ENCODE peak calls at places on chromosomes 6 and 20, in six cellular contexts. N is A549, M is WTC11, G is HepG2, I is K562, U is endothelial cell of umbilical vein. D is an unnamed sample.

GRCh38 chr20:2756056-2756611 is 44.3 kb downstream of the CPXM1 start:
- DNase-seq in M (peak), N (no peak), U (peak), I (peak), G (peak), D (peak)

GRCh38 chr6:113719056-113719455 is 138.1 kb upstream of the MARCKS start:
- DNase-seq in G (no peak), U (no peak), I (no peak), M (no peak), N (peak), D (no peak)

GRCh38 chr6:159679091-159680077 is 13.7 kb downstream of the SOD2 start:
- DNase-seq in G (no peak), I (no peak), N (no peak), U (no peak), M (no peak), D (no peak)

GRCh38 chr6:162621246-162621645 is 106.3 kb downstream of the PRKN start:
- DNase-seq in M (no peak), N (peak), U (no peak), G (peak), I (no peak), D (no peak)

GRCh38 chr6:116580198-116580597 is 8.9 kb downstream of the RWDD1 start:
- DNase-seq in M (no peak), N (no peak), G (no peak), I (no peak), U (no peak), D (no peak)

GRCh38 chr6:144673807-144674206 is 388.7 kb downstream of the UTRN start:
- DNase-seq in N (no peak), G (no peak), U (no peak), M (no peak), I (no peak), D (no peak)

GRCh38 chr20:21739161-21739560 is 33.7 kb downstream of the PAX1 start:
- DNase-seq in U (no peak), I (no peak), M (no peak), N (no peak), G (no peak), D (no peak)

GRCh38 chr6:123316733-123317323 is 319.9 kb downstream of the TRDN start:
- DNase-seq in U (peak), G (peak), M (no peak), N (no peak), I (peak), D (no peak)

GRCh38 chr20:10519361-10520048 is 84.4 kb downstream of the SLX4IP start:
- DNase-seq in U (no peak), M (no peak), N (no peak), I (no peak), G (no peak), D (no peak)

GRCh38 chr6:35319346-35320030 is 21.9 kb downstream of the DEF6 start:
- DNase-seq in I (no peak), M (no peak), N (no peak), G (no peak), U (no peak), D (peak)

GRCh38 chr6:107707346-107708270 is 116.5 kb downstream of the SCML4 start:
- DNase-seq in I (no peak), M (no peak), U (no peak), N (no peak), G (no peak), D (no peak)

GRCh38 chr20:60786686-60787217 is 465.3 kb upstream of the CDH4 start:
- DNase-seq in G (no peak), N (no peak), M (no peak), I (no peak), U (no peak), D (no peak)

GRCh38 chr20:14295238-14295637 is 42.2 kb downstream of the FLRT3 start:
- DNase-seq in G (no peak), M (no peak), U (peak), I (no peak), N (no peak), D (no peak)

GRCh38 chr20:30811896-30812671 is 445.4 kb upstream of the DEFB115 start:
- DNase-seq in M (peak), G (no peak), N (no peak), U (no peak), I (peak), D (peak)

GRCh38 chr20:47181056-47181862 is 175.2 kb downstream of the ZMYND8 start:
- DNase-seq in G (peak), M (peak), I (peak), U (peak), N (peak), D (no peak)

GRCh38 chr6:89008299-89008698 is 44.9 kb upstream of the RNGTT start:
- DNase-seq in U (no peak), M (no peak), N (no peak), I (no peak), G (no peak), D (no peak)

GRCh38 chr6:167927246-167927645 is 70.2 kb upstream of the KIF25 start:
- DNase-seq in I (no peak), M (no peak), N (no peak), G (no peak), U (no peak), D (no peak)

GRCh38 chr6:48678390-48678789 is 567.4 kb upstream of the PTCHD4 start:
- DNase-seq in I (no peak), U (no peak), M (no peak), G (no peak), N (no peak), D (no peak)

GRCh38 chr20:47360207-47360488 is 3.6 kb upstream of the ZMYND8 start:
- DNase-seq in M (no peak), I (no peak), G (peak), U (no peak), N (peak), D (no peak)

GRCh38 chr6:128478230-128479047 is 42.0 kb downstream of the PTPRK start:
- DNase-seq in U (no peak), N (no peak), I (no peak), M (no peak), G (no peak), D (no peak)

GRCh38 chr6:34484899-34485298 is 19.0 kb downstream of the PACSIN1 start:
- DNase-seq in G (no peak), I (peak), M (no peak), U (no peak), N (no peak), D (no peak)

GRCh38 chr6:136737343-136738177 is 54.7 kb downstream of the MAP3K5 start:
- DNase-seq in M (no peak), U (peak), G (no peak), N (no peak), I (peak), D (no peak)

GRCh38 chr6:166490671-166491500 is 95.6 kb downstream of the RAMACL start:
- DNase-seq in N (no peak), M (no peak), U (peak), G (no peak), I (no peak), D (no peak)

GRCh38 chr20:11912013-11912663 is 5.6 kb upstream of the BTBD3 start:
- DNase-seq in I (no peak), N (peak), M (no peak), U (peak), G (peak), D (no peak)

GRCh38 chr20:2981646-2982045 is 61.8 kb upstream of the GNRH2 start:
- DNase-seq in N (no peak), G (no peak), I (no peak), U (no peak), M (no peak), D (no peak)

GRCh38 chr20:52800734-52801627 is 171.2 kb upstream of the TSHZ2 start:
- DNase-seq in M (no peak), N (no peak), U (no peak), I (no peak), G (no peak), D (no peak)

GRCh38 chr20:52801628-52802006 is 170.5 kb upstream of the TSHZ2 start:
- DNase-seq in N (no peak), I (no peak), U (no peak), M (no peak), G (no peak), D (no peak)

GRCh38 chr20:52799130-52799529 is 173.0 kb upstream of the TSHZ2 start:
- DNase-seq in I (no peak), U (no peak), N (no peak), G (no peak), M (no peak), D (no peak)

GRCh38 chr20:52794853-52795252 is 177.3 kb upstream of the TSHZ2 start:
- DNase-seq in N (no peak), G (no peak), U (no peak), I (no peak), M (no peak), D (no peak)

GRCh38 chr20:52798124-52798523 is 174.0 kb upstream of the TSHZ2 start:
- DNase-seq in M (no peak), I (no peak), N (no peak), G (no peak), U (no peak), D (no peak)
- TF ChIP-seq JUN in M (no peak), I (no peak), N (no peak), G (no peak), U (no peak), D (no peak)

GRCh38 chr20:58150772-58151171 is 77.7 kb downstream of the ANKRD60 start:
- DNase-seq in G (no peak), U (no peak), M (peak), I (peak), N (no peak), D (peak)
- TF ChIP-seq JUN in G (no peak), U (no peak), M (no peak), I (no peak), N (no peak), D (no peak)

GRCh38 chr6:53979468-53980067 is 131.7 kb upstream of the MLIP start:
- DNase-seq in M (no peak), G (peak), I (peak), U (peak), N (peak), D (no peak)
- TF ChIP-seq JUN in M (no peak), G (no peak), I (no peak), U (no peak), N (no peak), D (no peak)

GRCh38 chr6:20301256-20301655 is 89.0 kb upstream of the MBOAT1 start:
- DNase-seq in G (no peak), I (no peak), M (no peak), N (no peak), U (no peak), D (no peak)
- TF ChIP-seq JUN in G (no peak), I (no peak), M (no peak), N (no peak), U (no peak), D (no peak)

GRCh38 chr6:28980797-28981390 is 24.2 kb downstream of the ZNF311 start:
- DNase-seq in N (peak), U (peak), G (peak), M (peak), I (peak), D (no peak)
- TF ChIP-seq JUN in N (no peak), U (no peak), G (no peak), M (no peak), I (no peak), D (no peak)

DNA sequence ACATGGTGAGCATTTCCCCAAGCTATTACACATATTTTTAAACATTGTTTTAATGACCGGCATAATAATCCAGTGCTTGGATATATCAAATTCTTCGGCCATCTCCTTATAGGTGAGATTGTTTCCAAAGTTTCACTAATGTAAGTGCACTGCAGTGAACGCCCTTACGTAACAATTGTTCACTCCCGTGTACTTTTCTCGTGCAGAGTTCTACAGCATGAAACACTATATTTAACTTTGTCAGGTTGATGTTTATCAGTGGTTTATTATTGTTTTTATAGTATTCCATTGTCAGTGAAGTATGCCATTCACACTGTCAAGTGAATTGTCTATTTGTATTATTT is 3.4 kb upstream of the GZF1 start:
- DNase-seq in M (no peak), G (no peak), N (no peak), I (no peak), U (no peak), D (no peak)
- TF ChIP-seq JUN in M (no peak), G (no peak), N (no peak), I (no peak), U (no peak), D (no peak)

D was measured in H1.